ENCODE peak calls at places on chromosomes 16 and 17, in five cellular contexts. One of them, this sample, is unnamed.
A peak's percentile ranks its signal among the peaks of the same experiment; 100 is the strongest.

GRCh38 chr16:11613381-11614303 is 26.9 kb upstream of the LITAF start:
- DNase-seq in EH: no peak
- DNase-seq in heart left ventricle: peak; percentile 72
- DNase-seq in effector memory CD4-positive, alpha-beta T cell: no peak
- DNase-seq in lung: peak; percentile 71
- DNase-seq in this sample: peak; percentile 54

GRCh38 chr17:2547176-2547575 is 35.5 kb upstream of the METTL16 start:
- DNase-seq in EH: peak; percentile 37
- DNase-seq in heart left ventricle: no peak
- DNase-seq in effector memory CD4-positive, alpha-beta T cell: no peak
- DNase-seq in lung: no peak
- DNase-seq in this sample: no peak

GRCh38 chr16:65754799-65755691 is 611.4 kb upstream of the CDH5 start:
- DNase-seq in EH: peak; percentile 82
- DNase-seq in heart left ventricle: no peak
- DNase-seq in effector memory CD4-positive, alpha-beta T cell: no peak
- DNase-seq in lung: no peak
- DNase-seq in this sample: no peak

GRCh38 chr17:2347805-2348685 is 10.7 kb downstream of the SGSM2 start:
- DNase-seq in EH: peak; percentile 94
- DNase-seq in heart left ventricle: peak; percentile 58
- DNase-seq in effector memory CD4-positive, alpha-beta T cell: no peak
- DNase-seq in lung: no peak
- DNase-seq in this sample: no peak

GRCh38 chr17:49218941-49219913 is 8.7 kb downstream of the ABI3 start:
- DNase-seq in EH: no peak
- DNase-seq in heart left ventricle: no peak
- DNase-seq in effector memory CD4-positive, alpha-beta T cell: peak; percentile 29
- DNase-seq in lung: no peak
- DNase-seq in this sample: no peak

GRCh38 chr17:73798111-73798748 is 154.0 kb upstream of the SDK2 start:
- DNase-seq in EH: peak; percentile 60
- DNase-seq in heart left ventricle: no peak
- DNase-seq in effector memory CD4-positive, alpha-beta T cell: no peak
- DNase-seq in lung: no peak
- DNase-seq in this sample: no peak

GRCh38 chr17:29155966-29156338 is 24.2 kb downstream of the MYO18A start:
- DNase-seq in EH: peak; percentile 96
- DNase-seq in heart left ventricle: no peak
- DNase-seq in effector memory CD4-positive, alpha-beta T cell: no peak
- DNase-seq in lung: no peak
- DNase-seq in this sample: no peak

GRCh38 chr16:81457326-81458133 is 12.9 kb downstream of the CMIP start:
- DNase-seq in EH: peak; percentile 68
- DNase-seq in heart left ventricle: no peak
- DNase-seq in effector memory CD4-positive, alpha-beta T cell: no peak
- DNase-seq in lung: no peak
- DNase-seq in this sample: no peak

GRCh38 chr16:27819881-27820610 is 243.5 kb downstream of the GSG1L start:
- DNase-seq in EH: no peak
- DNase-seq in heart left ventricle: no peak
- DNase-seq in effector memory CD4-positive, alpha-beta T cell: no peak
- DNase-seq in lung: no peak
- DNase-seq in this sample: no peak

This sample was measured in testis.